ENCODE peak calls at places on chromosomes 16 and 17, in ten cellular contexts. L is testis; A is CD8-positive, alpha-beta T cell; C is lower lobe of right lung; B is AG10803; P is breast epithelium; X is astrocyte of the spinal cord; Y is Calu3; D is neural progenitor cell; U is astrocyte. I is an unnamed sample.

GRCh38 chr17:63622571-63623390 is 564 bp downstream of the MAP3K3 start:
- DNase-seq in U (peak), D (peak), B (peak), C (peak), X (peak), Y (peak), P (peak), L (peak), A (peak), I (no peak)

GRCh38 chr16:75733305-75734141 is 7.2 kb upstream of the CPHXL start:
- DNase-seq in A (no peak), D (peak), U (peak), X (peak), B (peak), L (peak), P (no peak), C (no peak), Y (no peak), I (no peak)

GRCh38 chr16:87033541-87034300 is 283.5 kb downstream of the C16orf95 start:
- DNase-seq in A (no peak), D (no peak), B (no peak), C (no peak), Y (no peak), U (peak), X (no peak), L (no peak), P (no peak), I (no peak)

GRCh38 chr17:60819447-60820130 is 141.9 kb downstream of the BCAS3 start:
- DNase-seq in L (no peak), P (no peak), B (no peak), C (no peak), D (no peak), A (no peak), X (no peak), Y (no peak), U (no peak), I (no peak)

GRCh38 chr16:66026211-66026610 is 340.3 kb upstream of the CDH5 start:
- DNase-seq in Y (peak), A (no peak), L (no peak), B (peak), P (no peak), X (no peak), C (no peak), D (peak), U (no peak), I (no peak)

GRCh38 chr16:28298511-28298878 is 6.2 kb downstream of the SBK1 start:
- DNase-seq in A (no peak), Y (no peak), U (no peak), D (peak), L (no peak), X (no peak), P (no peak), C (no peak), B (no peak), I (no peak)

GRCh38 chr16:68069511-68070248 is 15.5 kb upstream of the NFATC3 start:
- DNase-seq in U (no peak), B (no peak), Y (no peak), P (no peak), L (peak), A (no peak), X (no peak), D (no peak), C (peak), I (no peak)

GRCh38 chr16:1812732-1813163 is 13.9 kb downstream of the HAGH start:
- DNase-seq in L (peak), Y (peak), A (peak), C (peak), B (peak), P (peak), X (peak), U (peak), D (peak), I (no peak)

GRCh38 chr17:8991514-8992285 is 26.2 kb upstream of the PIK3R5 start:
- DNase-seq in U (peak), X (peak), B (peak), L (peak), C (peak), A (peak), P (peak), D (peak), Y (peak), I (peak)

GRCh38 chr16:89407282-89407924 is 83.0 kb downstream of the ANKRD11 start:
- DNase-seq in P (no peak), D (no peak), B (no peak), X (no peak), Y (no peak), L (no peak), C (no peak), A (no peak), U (no peak), I (no peak)

GRCh38 chr17:2718150-2718938 is 6.8 kb upstream of the CLUH start:
- DNase-seq in L (no peak), P (no peak), B (no peak), A (no peak), D (no peak), Y (no peak), U (no peak), C (no peak), X (no peak), I (no peak)

GRCh38 chr17:2436516-2436915 is 35.7 kb upstream of the MNT start:
- DNase-seq in C (no peak), Y (no peak), L (no peak), X (no peak), B (no peak), P (no peak), D (no peak), A (no peak), U (no peak), I (no peak)

GRCh38 chr16:90011908-90012501 is 7.3 kb downstream of the DBNDD1 start:
- DNase-seq in L (no peak), P (no peak), X (no peak), U (no peak), B (no peak), Y (no peak), C (no peak), A (no peak), D (no peak), I (no peak)

GRCh38 chr16:4936181-4936990 is 562 bp downstream of the PPL start:
- DNase-seq in D (peak), U (no peak), C (peak), L (no peak), X (no peak), B (no peak), A (no peak), Y (peak), P (no peak), I (no peak)

GRCh38 chr16:89014611-89015230 is 37.7 kb upstream of the CBFA2T3 start:
- DNase-seq in C (peak), L (no peak), B (no peak), A (no peak), Y (no peak), U (no peak), X (no peak), P (no peak), D (no peak), I (no peak)

GRCh38 chr16:53991181-53992056 is 287.5 kb downstream of the FTO start:
- DNase-seq in Y (peak), U (peak), L (no peak), C (peak), P (no peak), X (peak), A (no peak), B (no peak), D (peak), I (no peak)

GRCh38 chr16:85083051-85083639 is 29.1 kb downstream of the CIBAR2 start:
- DNase-seq in D (peak), P (no peak), C (no peak), B (no peak), A (no peak), Y (no peak), U (no peak), L (no peak), X (no peak), I (no peak)

GRCh38 chr17:14337596-14338079 is 36.8 kb downstream of the HS3ST3B1 start:
- DNase-seq in P (no peak), B (no peak), L (no peak), D (no peak), C (no peak), A (no peak), X (no peak), Y (no peak), U (no peak), I (no peak)

GRCh38 chr17:5931611-5932010 is 138.6 kb upstream of the WSCD1 start:
- DNase-seq in Y (no peak), A (no peak), P (no peak), X (no peak), D (no peak), L (no peak), C (no peak), B (no peak), U (no peak), I (no peak)

GRCh38 chr17:61353211-61353610 is 46.4 kb upstream of the TBX2 start:
- DNase-seq in B (no peak), L (no peak), C (no peak), D (no peak), A (no peak), P (no peak), Y (no peak), U (no peak), X (no peak), I (no peak)

GRCh38 chr17:71085238-71086033 is 916.1 kb downstream of the KCNJ2 start:
- DNase-seq in P (no peak), C (no peak), X (no peak), B (peak), A (no peak), D (peak), L (peak), Y (peak), U (no peak), I (no peak)
- TF ChIP-seq CTCF in P (no peak), C (no peak), X (peak), B (peak), A (no peak), D (peak), L (no peak), Y (no peak), U (peak), I (no peak)

GRCh38 chr16:658679-659571 is 9.0 kb upstream of the RHOT2 start:
- DNase-seq in C (no peak), U (no peak), L (no peak), A (no peak), B (no peak), X (no peak), Y (no peak), D (no peak), P (no peak), I (no peak)
- TF ChIP-seq CTCF in C (no peak), U (no peak), L (no peak), A (no peak), B (no peak), X (no peak), Y (no peak), D (no peak), P (no peak), I (no peak)

GRCh38 chr17:81693491-81694360 is 9.4 kb upstream of the MRPL12 start:
- DNase-seq in B (no peak), L (no peak), D (no peak), C (no peak), U (no peak), X (no peak), P (no peak), Y (no peak), A (no peak), I (no peak)
- TF ChIP-seq CTCF in B (no peak), L (no peak), D (no peak), C (no peak), U (no peak), X (no peak), P (no peak), Y (no peak), A (no peak), I (no peak)

GRCh38 chr17:79183221-79184158 is 108.9 kb downstream of the ENGASE start:
- DNase-seq in B (no peak), L (peak), U (no peak), P (no peak), X (no peak), A (no peak), Y (no peak), D (peak), C (no peak), I (no peak)
- TF ChIP-seq CTCF in B (no peak), L (no peak), U (no peak), P (no peak), X (no peak), A (no peak), Y (no peak), D (no peak), C (no peak), I (no peak)

DNA sequence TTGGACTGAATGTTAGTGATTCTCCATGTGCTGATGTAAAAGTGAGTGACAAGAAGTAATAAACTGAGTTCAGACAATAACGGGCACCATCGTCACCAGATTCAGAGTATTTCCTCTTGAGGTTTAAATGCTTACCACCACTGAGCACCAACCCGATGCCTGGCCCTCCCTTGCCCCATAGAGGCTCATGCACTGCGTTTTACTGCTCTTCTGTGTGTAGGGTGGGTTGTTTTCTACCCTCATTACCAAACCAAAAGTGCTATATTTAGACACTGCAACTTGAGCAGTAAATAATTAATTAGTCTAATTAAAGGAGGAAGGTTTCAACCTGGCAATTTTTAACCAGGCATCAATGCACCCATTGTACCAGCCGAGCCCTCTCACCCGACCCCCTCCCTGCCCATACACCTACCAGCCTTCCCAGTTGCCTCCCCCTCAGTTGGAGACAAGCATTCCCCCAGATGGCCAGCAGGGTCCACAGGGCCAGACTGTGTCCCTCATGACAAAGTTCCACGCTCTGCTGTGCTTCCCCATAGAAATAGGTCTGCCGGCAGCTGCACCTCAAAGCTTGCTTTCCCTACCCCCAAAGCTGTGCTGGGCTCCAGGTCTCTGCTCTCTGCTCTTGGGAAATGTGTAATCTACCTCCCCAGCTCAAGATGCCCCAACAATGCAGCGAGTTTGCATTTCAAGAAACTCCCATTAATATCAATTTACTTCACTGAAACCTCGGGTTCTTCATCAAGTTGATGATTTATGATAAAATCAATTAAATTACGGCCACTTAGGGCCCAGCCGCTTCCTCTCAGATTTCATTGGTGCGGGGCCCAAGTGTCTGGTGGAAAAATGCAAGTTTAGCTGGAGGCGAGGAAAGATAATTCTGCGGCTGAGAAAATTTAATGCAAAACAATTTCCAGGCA is 16.0 kb downstream of the HOXB4 start:
- DNase-seq in U (no peak), X (no peak), Y (peak), P (no peak), A (no peak), D (no peak), B (peak), L (no peak), C (no peak), I (no peak)
- TF ChIP-seq CTCF in U (peak), X (peak), Y (peak), P (no peak), A (no peak), D (peak), B (peak), L (no peak), C (peak), I (no peak)

GRCh38 chr17:76279742-76280287 is 14.7 kb downstream of the UBALD2 start:
- DNase-seq in B (no peak), L (no peak), Y (no peak), A (no peak), D (no peak), C (no peak), X (no peak), P (no peak), U (no peak), I (no peak)
- TF ChIP-seq CTCF in B (no peak), L (no peak), Y (no peak), A (no peak), D (no peak), C (peak), X (no peak), P (no peak), U (no peak), I (no peak)

GRCh38 chr17:37839196-37839978 is 84.8 kb upstream of the TBC1D3K start:
- DNase-seq in X (no peak), C (no peak), D (no peak), U (no peak), B (no peak), L (no peak), Y (no peak), P (no peak), A (no peak), I (no peak)
- TF ChIP-seq CTCF in X (no peak), C (no peak), D (no peak), U (no peak), B (no peak), L (no peak), Y (no peak), P (no peak), A (no peak), I (no peak)

DNA sequence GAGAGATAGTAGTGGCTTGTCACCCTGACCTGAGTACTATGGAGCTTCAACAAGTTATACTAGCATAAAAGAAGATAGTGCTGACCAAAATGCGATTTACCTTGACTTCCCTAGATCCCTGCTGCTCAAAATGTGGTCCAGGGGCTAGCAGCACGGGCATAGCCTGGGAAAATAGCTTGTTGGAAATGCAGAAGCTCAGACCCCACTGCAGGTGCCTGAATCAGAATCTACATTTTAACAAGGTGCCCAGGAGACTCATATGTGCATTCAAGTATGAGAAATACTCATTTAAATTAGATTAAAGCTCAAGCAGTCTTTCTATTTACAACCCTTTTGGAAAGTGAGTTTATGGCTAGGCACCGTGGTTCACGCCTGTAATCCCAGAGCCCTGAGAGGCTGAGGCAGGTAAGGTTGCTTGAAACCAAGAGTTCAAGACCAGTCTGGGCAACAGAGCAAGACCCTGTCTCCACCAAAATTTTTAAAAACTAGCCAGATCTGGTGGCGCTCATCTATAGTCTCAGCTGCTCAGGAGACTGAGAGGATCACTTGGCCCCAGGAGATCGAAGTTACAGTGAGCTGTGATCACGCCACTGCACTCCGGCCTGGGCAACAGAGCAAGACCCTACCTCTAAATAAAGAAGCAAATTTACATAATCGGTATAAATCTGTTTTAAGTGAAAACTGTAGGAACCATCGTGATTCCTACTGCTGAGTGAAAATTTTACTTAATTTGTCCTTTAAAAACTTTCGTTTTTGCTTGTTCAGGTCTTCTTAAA is 7.3 kb downstream of the APOH start:
- DNase-seq in C (no peak), D (no peak), B (no peak), Y (no peak), X (no peak), L (no peak), A (no peak), P (no peak), U (no peak), I (no peak)
- TF ChIP-seq CTCF in C (no peak), D (no peak), B (no peak), Y (no peak), X (no peak), L (no peak), A (no peak), P (no peak), U (no peak), I (no peak)

DNA sequence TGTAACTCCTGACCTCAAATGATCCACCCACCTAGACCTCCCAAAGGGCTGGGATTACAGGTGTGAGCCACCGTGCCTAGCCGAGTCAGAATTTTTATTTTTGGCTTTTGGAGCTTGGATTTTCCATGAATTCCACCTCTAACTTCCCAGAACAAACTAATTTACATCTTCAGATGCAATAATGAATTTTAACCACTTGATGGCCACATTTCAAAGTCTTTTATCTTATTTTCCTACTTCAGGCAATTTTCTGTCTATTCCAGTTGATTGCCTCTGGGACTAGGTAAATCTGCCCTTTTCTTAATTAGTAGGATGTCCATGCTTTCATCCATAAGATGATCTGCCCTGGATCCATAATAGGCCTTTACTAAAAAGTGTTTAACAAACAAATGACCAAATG is 156.4 kb upstream of the ANKFN1 start:
- DNase-seq in D (no peak), X (no peak), Y (no peak), U (no peak), P (no peak), A (no peak), L (no peak), B (no peak), C (no peak), I (no peak)
- TF ChIP-seq CTCF in D (peak), X (no peak), Y (no peak), U (peak), P (no peak), A (no peak), L (no peak), B (no peak), C (no peak), I (no peak)

GRCh38 chr16:78091419-78091818 is 8.0 kb upstream of the WWOX start:
- DNase-seq in D (no peak), P (no peak), A (no peak), Y (no peak), B (no peak), C (no peak), X (no peak), L (no peak), U (no peak), I (no peak)

GRCh38 chr16:78092755-78093154 is 6.7 kb upstream of the WWOX start:
- DNase-seq in B (no peak), U (no peak), D (no peak), A (no peak), C (no peak), Y (no peak), X (no peak), L (no peak), P (no peak), I (no peak)

GRCh38 chr16:78094998-78095397 is 4.5 kb upstream of the WWOX start:
- DNase-seq in C (no peak), B (no peak), D (no peak), A (no peak), L (no peak), P (no peak), X (no peak), U (no peak), Y (no peak), I (no peak)

GRCh38 chr16:78096386-78096785 is 3.1 kb upstream of the WWOX start:
- DNase-seq in Y (no peak), P (no peak), X (no peak), B (no peak), D (no peak), C (no peak), U (no peak), L (no peak), A (no peak), I (no peak)

DNA sequence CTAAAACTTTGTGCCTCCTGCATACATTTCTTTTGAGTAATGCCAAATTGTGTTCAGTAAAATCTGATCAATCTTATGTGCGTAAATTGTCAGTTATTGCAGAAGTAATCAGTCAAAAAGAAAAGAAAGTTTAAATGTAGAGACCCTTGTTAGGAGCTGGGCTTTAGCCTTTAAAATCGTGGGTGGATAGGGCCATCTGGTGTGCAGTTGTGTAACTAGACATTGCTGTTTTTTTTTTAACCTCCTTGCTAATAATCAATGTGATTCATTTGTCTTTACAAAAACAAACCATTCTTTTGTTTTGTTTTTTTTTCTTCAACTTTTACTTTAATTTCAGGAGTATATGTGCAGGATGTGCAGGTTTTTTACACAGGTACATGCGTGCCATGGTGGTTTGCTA is 5.3 kb upstream of the WWOX start:
- DNase-seq in C (no peak), U (no peak), Y (no peak), L (no peak), A (no peak), D (no peak), P (no peak), B (no peak), X (no peak), I (no peak)
- TF ChIP-seq CTCF in C (no peak), U (no peak), Y (no peak), L (no peak), A (no peak), D (peak), P (no peak), B (no peak), X (no peak), I (no peak)